ENCODE peak calls at places on chromosome 10, in five cellular contexts. W, I, B, J and D are unnamed samples.

GRCh38 chr10:108788891-108789290 is 1134.4 kb downstream of the XPNPEP1 start:
- DNase-seq in W (no peak), I (no peak), B (no peak), J (no peak), D (no peak)

GRCh38 chr10:52757777-52758176 is 14.8 kb downstream of the MBL2 start:
- DNase-seq in W (no peak), I (no peak), B (peak; percentile 81), J (peak; percentile 62), D (no peak)

GRCh38 chr10:97827778-97828291 is 21.8 kb upstream of the GOLGA7B start:
- DNase-seq in W (no peak), I (no peak), B (no peak), J (no peak), D (no peak)

GRCh38 chr10:73614711-73615110 is 23.6 kb upstream of the USP54 start:
- DNase-seq in W (no peak), I (no peak), B (no peak), J (no peak), D (no peak)

GRCh38 chr10:14325325-14325955 is 5.3 kb downstream of the FRMD4A start:
- DNase-seq in W (peak; percentile 90), I (peak; percentile 41), B (peak; percentile 56), J (peak; percentile 40), D (no peak)

GRCh38 chr10:11532329-11532728 is 79.1 kb downstream of the USP6NL start:
- DNase-seq in W (no peak), I (no peak), B (peak; percentile 62), J (peak; percentile 62), D (no peak)

GRCh38 chr10:45580371-45580770 is 92.2 kb downstream of the ZFAND4 start:
- DNase-seq in W (no peak), I (no peak), B (no peak), J (no peak), D (no peak)

GRCh38 chr10:19638173-19638872 is 177.9 kb upstream of the PLXDC2 start:
- DNase-seq in W (no peak), I (peak; percentile 43), B (peak; percentile 99), J (peak; percentile 95), D (no peak)

GRCh38 chr10:104680467-104681401 is 39.6 kb downstream of the SORCS3 start:
- DNase-seq in W (peak; percentile 87), I (no peak), B (no peak), J (no peak), D (no peak)

GRCh38 chr10:28496481-28496961 is 36.4 kb upstream of the WAC start:
- DNase-seq in W (no peak), I (no peak), B (no peak), J (no peak), D (no peak)

GRCh38 chr10:116417821-116418220 is 9.8 kb upstream of the PNLIPRP3 start:
- DNase-seq in W (no peak), I (no peak), B (no peak), J (no peak), D (no peak)

GRCh38 chr10:5601826-5602225 is 64.6 kb downstream of the ASB13 start:
- DNase-seq in W (no peak), I (no peak), B (no peak), J (peak; percentile 50), D (peak; percentile 25)

GRCh38 chr10:69086131-69086530 is 1.8 kb upstream of the SRGN start:
- DNase-seq in W (no peak), I (no peak), B (peak; percentile 72), J (peak; percentile 66), D (no peak)

GRCh38 chr10:110393866-110394265 is 89.1 kb upstream of the SMNDC1 start:
- DNase-seq in W (no peak), I (no peak), B (no peak), J (no peak), D (no peak)

GRCh38 chr10:4315529-4315928 is 510.5 kb upstream of the AKR1E2 start:
- DNase-seq in W (no peak), I (no peak), B (peak; percentile 85), J (peak; percentile 88), D (no peak)

GRCh38 chr10:22003964-22004281 is 393 bp upstream of the DNAJC1 start:
- DNase-seq in W (no peak), I (no peak), B (no peak), J (no peak), D (no peak)
- TF ChIP-seq CTCF in W (no peak), I (no peak), B (no peak), J (no peak), D (no peak)

GRCh38 chr10:31954410-31955191 is 26.0 kb upstream of the ARHGAP12 start:
- DNase-seq in W (no peak), I (no peak), B (no peak), J (no peak), D (no peak)
- TF ChIP-seq CTCF in W (no peak), I (no peak), B (no peak), J (no peak), D (no peak)

GRCh38 chr10:103478671-103479070 is 369 bp downstream of the CALHM3 start:
- DNase-seq in W (no peak), I (no peak), B (no peak), J (no peak), D (no peak)

GRCh38 chr10:103474077-103474476 is 5.0 kb downstream of the CALHM3 start:
- DNase-seq in W (no peak), I (no peak), B (no peak), J (no peak), D (no peak)

GRCh38 chr10:103479135-103479534 is at the start of gene CALHM3:
- DNase-seq in W (no peak), I (no peak), B (no peak), J (no peak), D (no peak)

GRCh38 chr10:103475437-103475836 is 3.6 kb downstream of the CALHM3 start:
- DNase-seq in W (peak; percentile 56), I (no peak), B (no peak), J (no peak), D (no peak)

GRCh38 chr10:103476046-103476768 is 2.8 kb downstream of the CALHM3 start:
- DNase-seq in W (peak; percentile 90), I (no peak), B (peak; percentile 28), J (peak; percentile 39), D (no peak)
- TF ChIP-seq CTCF in W (peak; percentile 82), I (no peak), B (peak; percentile 44), J (peak; percentile 33), D (peak; percentile 29)

DNA sequence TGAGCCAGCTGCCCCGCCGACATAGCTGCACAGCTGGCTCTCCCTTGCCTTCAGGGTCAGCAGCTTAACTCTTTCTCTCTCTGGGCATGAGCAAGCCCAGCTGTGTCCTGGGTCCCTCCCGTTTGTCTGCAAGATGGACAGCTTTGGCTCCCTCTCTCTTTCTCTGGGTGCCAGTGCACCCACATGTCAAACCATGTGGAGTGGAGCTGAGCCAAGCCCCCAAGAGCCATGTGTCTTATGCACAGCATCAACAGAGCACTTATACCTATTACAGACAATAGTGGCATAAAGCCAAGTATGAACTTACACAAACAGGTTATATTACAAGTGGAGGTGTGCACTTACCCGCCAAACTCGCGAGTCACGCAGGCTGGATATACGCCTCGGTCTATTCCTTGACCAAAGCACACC is 35.7 kb upstream of the MTPAP start:
- DNase-seq in W (peak; percentile 78), I (no peak), B (peak; percentile 75), J (peak; percentile 52), D (no peak)
- TF ChIP-seq CTCF in W (peak; percentile 73), I (no peak), B (peak; percentile 76), J (peak; percentile 44), D (peak; percentile 73)

GRCh38 chr10:63132651-63133055 is 475 bp upstream of the NRBF2 start:
- DNase-seq in W (no peak), I (no peak), B (no peak), J (no peak), D (no peak)
- TF ChIP-seq CTCF in W (peak; percentile 19), I (no peak), B (no peak), J (no peak), D (no peak)

DNA sequence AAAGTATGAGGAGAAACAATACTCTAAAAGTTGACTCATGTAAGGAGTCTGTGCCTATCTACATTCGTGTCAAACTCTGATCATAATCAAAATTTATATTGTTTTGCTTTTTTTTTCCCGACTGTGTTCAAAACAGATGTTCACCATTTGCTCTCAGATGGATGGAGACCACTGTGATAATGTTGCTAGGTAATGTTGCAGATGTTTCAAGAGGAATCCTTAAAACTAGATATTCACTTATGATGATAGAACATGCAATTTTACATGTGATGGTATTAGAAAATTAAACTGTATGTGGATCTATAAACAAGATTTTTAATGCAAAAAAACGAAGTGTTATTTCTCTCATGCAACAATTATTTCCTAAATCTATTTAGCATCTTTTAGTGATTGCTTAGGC is 1080.1 kb downstream of the REEP3 start:
- DNase-seq in W (no peak), I (no peak), B (no peak), J (no peak), D (no peak)
- TF ChIP-seq CTCF in W (no peak), I (no peak), B (no peak), J (no peak), D (no peak)

GRCh38 chr10:122233857-122234348 is 37.2 kb upstream of the BTBD16 start:
- DNase-seq in W (no peak), I (no peak), B (no peak), J (no peak), D (no peak)
- TF ChIP-seq CTCF in W (no peak), I (no peak), B (no peak), J (no peak), D (no peak)

GRCh38 chr10:1142596-1142995 is 86.4 kb downstream of the WDR37 start:
- DNase-seq in W (no peak), I (no peak), B (peak; percentile 4), J (no peak), D (no peak)
- TF ChIP-seq CTCF in W (peak; percentile 73), I (no peak), B (peak; percentile 55), J (peak; percentile 28), D (peak; percentile 58)

GRCh38 chr10:47031251-47031952 is 120.2 kb downstream of the PTPN20 start:
- DNase-seq in W (peak; percentile 55), I (no peak), B (no peak), J (no peak), D (no peak)
- TF ChIP-seq CTCF in W (peak; percentile 67), I (no peak), B (peak; percentile 24), J (peak; percentile 6), D (peak; percentile 29)